ENCODE peak calls at places on chromosomes 16 and 17, in eight cellular contexts. One of them, this sample, is unnamed. For H3K4me1, the result is how much of the 10 kb centered on the place peaks cover.

GRCh38 chr17:42880776-42881175 is 19.8 kb upstream of the G6PC1 start:
- DNase-seq in OCI-LY7: no peak
- DNase-seq in psoas muscle: no peak
- DNase-seq in neural progenitor cell: no peak
- DNase-seq in uterus: no peak
- DNase-seq in CD8-positive, alpha-beta memory T cell: no peak
- DNase-seq in mesendoderm: no peak
- DNase-seq in ovary: no peak
- DNase-seq in this sample: no peak

GRCh38 chr17:223723-224471 is 42.4 kb upstream of the DOC2B start:
- DNase-seq in neural progenitor cell: no peak
- DNase-seq in uterus: no peak
- DNase-seq in ovary: no peak
- DNase-seq in OCI-LY7: no peak
- DNase-seq in psoas muscle: no peak
- DNase-seq in mesendoderm: no peak
- DNase-seq in CD8-positive, alpha-beta memory T cell: no peak
- DNase-seq in this sample: peak

GRCh38 chr16:86133847-86134375 is 234.9 kb downstream of the IRF8 start:
- DNase-seq in OCI-LY7: no peak
- DNase-seq in mesendoderm: no peak
- DNase-seq in psoas muscle: no peak
- DNase-seq in ovary: no peak
- DNase-seq in CD8-positive, alpha-beta memory T cell: no peak
- DNase-seq in uterus: no peak
- DNase-seq in neural progenitor cell: no peak
- DNase-seq in this sample: no peak

GRCh38 chr16:8756755-8757154 is 40.7 kb downstream of the TMEM186 start:
- DNase-seq in mesendoderm: no peak
- DNase-seq in ovary: no peak
- DNase-seq in CD8-positive, alpha-beta memory T cell: no peak
- DNase-seq in psoas muscle: no peak
- DNase-seq in neural progenitor cell: no peak
- DNase-seq in OCI-LY7: no peak
- DNase-seq in uterus: no peak
- DNase-seq in this sample: no peak

GRCh38 chr17:49730078-49730786 is 22.5 kb upstream of the SLC35B1 start:
- DNase-seq in OCI-LY7: no peak
- DNase-seq in mesendoderm: peak
- DNase-seq in ovary: peak
- DNase-seq in uterus: peak
- DNase-seq in CD8-positive, alpha-beta memory T cell: no peak
- DNase-seq in psoas muscle: peak
- DNase-seq in neural progenitor cell: no peak
- DNase-seq in this sample: peak

GRCh38 chr17:2466936-2467335 is 44.8 kb downstream of the METTL16 start:
- DNase-seq in psoas muscle: no peak
- DNase-seq in OCI-LY7: no peak
- DNase-seq in mesendoderm: peak
- DNase-seq in CD8-positive, alpha-beta memory T cell: no peak
- DNase-seq in uterus: no peak
- DNase-seq in neural progenitor cell: no peak
- DNase-seq in ovary: no peak
- DNase-seq in this sample: no peak

GRCh38 chr16:88922114-88922825 is 54.7 kb downstream of the CBFA2T3 start:
- DNase-seq in uterus: peak
- DNase-seq in ovary: no peak
- DNase-seq in mesendoderm: peak
- DNase-seq in CD8-positive, alpha-beta memory T cell: no peak
- DNase-seq in neural progenitor cell: peak
- DNase-seq in OCI-LY7: no peak
- DNase-seq in psoas muscle: peak
- DNase-seq in this sample: peak

GRCh38 chr16:85715169-85716015 is 26.6 kb upstream of the GINS2 start:
- DNase-seq in ovary: no peak
- DNase-seq in psoas muscle: no peak
- DNase-seq in neural progenitor cell: peak
- DNase-seq in mesendoderm: no peak
- DNase-seq in OCI-LY7: no peak
- DNase-seq in CD8-positive, alpha-beta memory T cell: no peak
- DNase-seq in uterus: no peak
- DNase-seq in this sample: no peak

GRCh38 chr16:54694651-54695050 is 236.0 kb upstream of the IRX5 start:
- DNase-seq in OCI-LY7: no peak
- DNase-seq in psoas muscle: no peak
- DNase-seq in uterus: no peak
- DNase-seq in ovary: no peak
- DNase-seq in mesendoderm: no peak
- DNase-seq in neural progenitor cell: no peak
- DNase-seq in CD8-positive, alpha-beta memory T cell: no peak
- DNase-seq in this sample: no peak

GRCh38 chr16:4152267-4152666 is 36.0 kb upstream of the ADCY9 start:
- DNase-seq in mesendoderm: no peak
- DNase-seq in neural progenitor cell: no peak
- DNase-seq in CD8-positive, alpha-beta memory T cell: no peak
- DNase-seq in psoas muscle: no peak
- DNase-seq in OCI-LY7: no peak
- DNase-seq in ovary: no peak
- DNase-seq in uterus: no peak
- DNase-seq in this sample: no peak

GRCh38 chr17:76433693-76434092 is 19.3 kb downstream of the UBE2O start:
- DNase-seq in neural progenitor cell: no peak
- DNase-seq in ovary: no peak
- DNase-seq in uterus: no peak
- DNase-seq in mesendoderm: no peak
- DNase-seq in psoas muscle: no peak
- DNase-seq in CD8-positive, alpha-beta memory T cell: no peak
- DNase-seq in OCI-LY7: peak
- DNase-seq in this sample: no peak
- H3K27ac ChIP-seq in neural progenitor cell: no peak
- H3K27ac ChIP-seq in ovary: no peak
- H3K27ac ChIP-seq in uterus: no peak
- H3K27ac ChIP-seq in mesendoderm: no peak
- H3K27ac ChIP-seq in psoas muscle: peak
- H3K27ac ChIP-seq in CD8-positive, alpha-beta memory T cell: no peak
- H3K27ac ChIP-seq in OCI-LY7: peak
- H3K27ac ChIP-seq in this sample: no peak

GRCh38 chr16:27370318-27370717 is 31.7 kb upstream of the IL21R start:
- DNase-seq in ovary: no peak
- DNase-seq in uterus: no peak
- DNase-seq in CD8-positive, alpha-beta memory T cell: no peak
- DNase-seq in neural progenitor cell: no peak
- DNase-seq in psoas muscle: no peak
- DNase-seq in OCI-LY7: no peak
- DNase-seq in mesendoderm: no peak
- DNase-seq in this sample: no peak

GRCh38 chr16:27366687-27367462 is 35.1 kb upstream of the IL21R start:
- DNase-seq in mesendoderm: no peak
- DNase-seq in neural progenitor cell: no peak
- DNase-seq in OCI-LY7: no peak
- DNase-seq in uterus: no peak
- DNase-seq in psoas muscle: no peak
- DNase-seq in CD8-positive, alpha-beta memory T cell: no peak
- DNase-seq in ovary: no peak
- DNase-seq in this sample: peak

GRCh38 chr16:27367463-27368357 is 34.3 kb upstream of the IL21R start:
- DNase-seq in ovary: peak
- DNase-seq in neural progenitor cell: peak
- DNase-seq in mesendoderm: peak
- DNase-seq in psoas muscle: peak
- DNase-seq in OCI-LY7: peak
- DNase-seq in uterus: peak
- DNase-seq in CD8-positive, alpha-beta memory T cell: peak
- DNase-seq in this sample: peak

GRCh38 chr16:27368358-27368722 is 33.6 kb upstream of the IL21R start:
- DNase-seq in uterus: no peak
- DNase-seq in mesendoderm: no peak
- DNase-seq in OCI-LY7: no peak
- DNase-seq in ovary: no peak
- DNase-seq in CD8-positive, alpha-beta memory T cell: no peak
- DNase-seq in neural progenitor cell: no peak
- DNase-seq in psoas muscle: no peak
- DNase-seq in this sample: no peak

GRCh38 chr16:27369806-27370205 is 32.2 kb upstream of the IL21R start:
- DNase-seq in CD8-positive, alpha-beta memory T cell: no peak
- DNase-seq in ovary: no peak
- DNase-seq in OCI-LY7: no peak
- DNase-seq in uterus: no peak
- DNase-seq in mesendoderm: no peak
- DNase-seq in psoas muscle: no peak
- DNase-seq in neural progenitor cell: no peak
- DNase-seq in this sample: no peak
- H3K4me1 ChIP-seq in CD8-positive, alpha-beta memory T cell: half or more
- H3K4me1 ChIP-seq in ovary: under half
- H3K4me1 ChIP-seq in OCI-LY7: under half
- H3K4me1 ChIP-seq in uterus: under half
- H3K4me1 ChIP-seq in mesendoderm: under half
- H3K4me1 ChIP-seq in psoas muscle: under half
- H3K4me1 ChIP-seq in neural progenitor cell: under half
- H3K4me1 ChIP-seq in this sample: under half

DNA sequence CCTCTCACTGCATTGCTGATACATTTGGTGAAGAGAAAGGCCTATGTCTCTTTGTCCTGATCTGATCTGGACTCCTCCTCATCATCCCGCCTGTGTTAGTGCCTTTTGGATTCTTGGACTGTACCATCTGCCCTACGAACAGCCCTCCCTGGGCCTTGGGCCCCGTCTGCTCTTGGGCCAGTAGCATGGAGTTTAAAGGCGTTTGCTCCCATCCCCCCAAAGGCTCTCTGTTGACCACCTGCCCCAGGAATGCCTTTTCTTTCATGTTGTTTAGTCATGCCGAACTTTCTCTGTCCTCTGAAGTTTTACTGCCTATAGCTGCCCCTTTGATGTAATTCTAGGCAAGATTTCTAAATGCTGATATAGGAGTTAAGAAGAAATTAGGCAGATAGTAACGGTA is 30.9 kb upstream of the MEAK7 start:
- DNase-seq in mesendoderm: peak
- DNase-seq in uterus: no peak
- DNase-seq in psoas muscle: no peak
- DNase-seq in ovary: no peak
- DNase-seq in OCI-LY7: no peak
- DNase-seq in CD8-positive, alpha-beta memory T cell: no peak
- DNase-seq in neural progenitor cell: peak
- DNase-seq in this sample: no peak
- H3K27ac ChIP-seq in mesendoderm: no peak
- H3K27ac ChIP-seq in uterus: no peak
- H3K27ac ChIP-seq in psoas muscle: no peak
- H3K27ac ChIP-seq in ovary: no peak
- H3K27ac ChIP-seq in OCI-LY7: no peak
- H3K27ac ChIP-seq in CD8-positive, alpha-beta memory T cell: no peak
- H3K27ac ChIP-seq in neural progenitor cell: peak
- H3K27ac ChIP-seq in this sample: no peak

GRCh38 chr17:82287013-82287848 is 13.7 kb upstream of the CSNK1D start:
- DNase-seq in CD8-positive, alpha-beta memory T cell: no peak
- DNase-seq in uterus: no peak
- DNase-seq in mesendoderm: no peak
- DNase-seq in ovary: no peak
- DNase-seq in psoas muscle: no peak
- DNase-seq in OCI-LY7: no peak
- DNase-seq in neural progenitor cell: no peak
- DNase-seq in this sample: no peak
- H3K4me1 ChIP-seq in CD8-positive, alpha-beta memory T cell: under half
- H3K4me1 ChIP-seq in uterus: under half
- H3K4me1 ChIP-seq in mesendoderm: under half
- H3K4me1 ChIP-seq in ovary: under half
- H3K4me1 ChIP-seq in psoas muscle: under half
- H3K4me1 ChIP-seq in OCI-LY7: under half
- H3K4me1 ChIP-seq in neural progenitor cell: under half
- H3K4me1 ChIP-seq in this sample: under half

DNA sequence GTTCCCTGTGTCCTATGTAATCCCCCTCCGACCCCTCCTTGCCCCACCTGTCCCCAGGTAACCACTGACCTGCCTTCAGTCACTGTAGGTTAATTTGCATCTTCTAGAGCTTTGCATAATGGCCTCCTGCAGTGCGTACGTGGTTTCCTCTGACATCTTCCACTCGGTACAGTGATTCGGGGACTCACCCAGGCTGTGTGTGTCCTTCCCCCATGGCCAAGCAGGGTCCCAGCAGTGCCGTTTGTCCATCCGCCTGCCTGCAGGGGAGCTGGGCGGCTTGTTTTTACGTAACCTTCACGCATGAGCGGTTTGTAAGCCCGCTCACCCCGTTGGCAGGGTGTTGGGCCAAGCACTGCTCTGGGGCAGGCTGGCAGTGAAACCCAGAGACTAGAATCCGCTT is 7.9 kb downstream of the MAPK8IP3 start:
- DNase-seq in neural progenitor cell: no peak
- DNase-seq in uterus: no peak
- DNase-seq in psoas muscle: no peak
- DNase-seq in ovary: no peak
- DNase-seq in OCI-LY7: peak
- DNase-seq in CD8-positive, alpha-beta memory T cell: no peak
- DNase-seq in mesendoderm: peak
- DNase-seq in this sample: no peak
- H3K27ac ChIP-seq in neural progenitor cell: no peak
- H3K27ac ChIP-seq in uterus: no peak
- H3K27ac ChIP-seq in psoas muscle: no peak
- H3K27ac ChIP-seq in ovary: no peak
- H3K27ac ChIP-seq in OCI-LY7: peak
- H3K27ac ChIP-seq in CD8-positive, alpha-beta memory T cell: no peak
- H3K27ac ChIP-seq in mesendoderm: no peak
- H3K27ac ChIP-seq in this sample: no peak